ENCODE peak calls at places on chromosome 14, in six cellular contexts. One of them, this sample, is unnamed.
A peak's percentile ranks its signal among the peaks of the same experiment; 100 is the strongest.

GRCh38 chr14:100408350-100409015 is 85.3 kb downstream of the SLC25A47 start:
- DNase-seq in endothelial cell of umbilical vein: no peak
- DNase-seq in tibial artery: no peak
- DNase-seq in ovary: no peak
- DNase-seq in fibroblast of mammary gland: peak; percentile 52
- DNase-seq in neural crest cell: no peak
- DNase-seq in this sample: peak; percentile 82

GRCh38 chr14:93984070-93984469 is 7.7 kb upstream of the ASB2 start:
- DNase-seq in ovary: no peak
- DNase-seq in fibroblast of mammary gland: no peak
- DNase-seq in neural crest cell: no peak
- DNase-seq in tibial artery: no peak
- DNase-seq in endothelial cell of umbilical vein: no peak
- DNase-seq in this sample: no peak

GRCh38 chr14:101475468-101476257 is 85.6 kb upstream of the DIO3 start:
- DNase-seq in tibial artery: peak; percentile 69
- DNase-seq in endothelial cell of umbilical vein: no peak
- DNase-seq in neural crest cell: no peak
- DNase-seq in fibroblast of mammary gland: peak; percentile 78
- DNase-seq in ovary: peak; percentile 72
- DNase-seq in this sample: peak; percentile 92

GRCh38 chr14:105393151-105393550 is 5.2 kb upstream of the TEX22 start:
- DNase-seq in neural crest cell: no peak
- DNase-seq in fibroblast of mammary gland: no peak
- DNase-seq in ovary: peak; percentile 21
- DNase-seq in endothelial cell of umbilical vein: no peak
- DNase-seq in tibial artery: no peak
- DNase-seq in this sample: no peak

GRCh38 chr14:91396959-91397815 is 20.4 kb downstream of the CCDC88C start:
- DNase-seq in fibroblast of mammary gland: no peak
- DNase-seq in tibial artery: no peak
- DNase-seq in endothelial cell of umbilical vein: peak; percentile 17
- DNase-seq in ovary: no peak
- DNase-seq in neural crest cell: no peak
- DNase-seq in this sample: peak; percentile 13

GRCh38 chr14:73696466-73697390 is 17.5 kb downstream of the PNMA1 start:
- DNase-seq in tibial artery: no peak
- DNase-seq in fibroblast of mammary gland: peak; percentile 90
- DNase-seq in ovary: no peak
- DNase-seq in endothelial cell of umbilical vein: peak; percentile 14
- DNase-seq in neural crest cell: no peak
- DNase-seq in this sample: peak; percentile 42

GRCh38 chr14:61569783-61570182 is 125.5 kb upstream of the HIF1A start:
- DNase-seq in neural crest cell: no peak
- DNase-seq in fibroblast of mammary gland: peak; percentile 96
- DNase-seq in tibial artery: peak; percentile 85
- DNase-seq in endothelial cell of umbilical vein: peak; percentile 63
- DNase-seq in ovary: no peak
- DNase-seq in this sample: peak; percentile 98

GRCh38 chr14:101113108-101113612 is 209.6 kb upstream of the RTL1 start:
- DNase-seq in neural crest cell: no peak
- DNase-seq in endothelial cell of umbilical vein: no peak
- DNase-seq in ovary: no peak
- DNase-seq in fibroblast of mammary gland: no peak
- DNase-seq in tibial artery: peak; percentile 60
- DNase-seq in this sample: no peak

GRCh38 chr14:73865536-73866113 is 14.0 kb downstream of the PTGR2 start:
- DNase-seq in tibial artery: no peak
- DNase-seq in fibroblast of mammary gland: no peak
- DNase-seq in neural crest cell: no peak
- DNase-seq in endothelial cell of umbilical vein: no peak
- DNase-seq in ovary: no peak
- DNase-seq in this sample: no peak

GRCh38 chr14:69848903-69849391 is 30.3 kb upstream of the SMOC1 start:
- DNase-seq in neural crest cell: no peak
- DNase-seq in tibial artery: no peak
- DNase-seq in ovary: no peak
- DNase-seq in fibroblast of mammary gland: no peak
- DNase-seq in endothelial cell of umbilical vein: no peak
- DNase-seq in this sample: no peak

GRCh38 chr14:96889091-96889490 is 91.9 kb downstream of the VRK1 start:
- DNase-seq in ovary: no peak
- DNase-seq in tibial artery: no peak
- DNase-seq in endothelial cell of umbilical vein: no peak
- DNase-seq in neural crest cell: no peak
- DNase-seq in fibroblast of mammary gland: no peak
- DNase-seq in this sample: no peak

GRCh38 chr14:68399971-68400370 is 392.9 kb downstream of the ZFP36L1 start:
- DNase-seq in fibroblast of mammary gland: no peak
- DNase-seq in tibial artery: no peak
- DNase-seq in endothelial cell of umbilical vein: no peak
- DNase-seq in ovary: no peak
- DNase-seq in neural crest cell: no peak
- DNase-seq in this sample: no peak

GRCh38 chr14:51738754-51739153 is 87.0 kb downstream of the FRMD6 start:
- DNase-seq in tibial artery: no peak
- DNase-seq in neural crest cell: no peak
- DNase-seq in endothelial cell of umbilical vein: no peak
- DNase-seq in fibroblast of mammary gland: no peak
- DNase-seq in ovary: no peak
- DNase-seq in this sample: no peak

GRCh38 chr14:69484444-69485113 is at the start of gene PLEKHD1:
- DNase-seq in ovary: no peak
- DNase-seq in tibial artery: no peak
- DNase-seq in neural crest cell: peak; percentile 9
- DNase-seq in endothelial cell of umbilical vein: no peak
- DNase-seq in fibroblast of mammary gland: no peak
- DNase-seq in this sample: no peak

GRCh38 chr14:99035268-99035667 is 236.7 kb downstream of the BCL11B start:
- DNase-seq in tibial artery: peak; percentile 72
- DNase-seq in neural crest cell: no peak
- DNase-seq in ovary: no peak
- DNase-seq in endothelial cell of umbilical vein: no peak
- DNase-seq in fibroblast of mammary gland: peak; percentile 49
- DNase-seq in this sample: peak; percentile 62

GRCh38 chr14:50714452-50715073 is 46.5 kb upstream of the SAV1 start:
- DNase-seq in ovary: no peak
- DNase-seq in fibroblast of mammary gland: peak; percentile 61
- DNase-seq in endothelial cell of umbilical vein: peak; percentile 60
- DNase-seq in neural crest cell: no peak
- DNase-seq in tibial artery: no peak
- DNase-seq in this sample: peak; percentile 26

GRCh38 chr14:102939820-102940561 is 17.5 kb downstream of the AMN start:
- DNase-seq in neural crest cell: no peak
- DNase-seq in endothelial cell of umbilical vein: no peak
- DNase-seq in ovary: no peak
- DNase-seq in tibial artery: no peak
- DNase-seq in fibroblast of mammary gland: no peak
- DNase-seq in this sample: peak; percentile 75

GRCh38 chr14:97532052-97532451 is 734.9 kb downstream of the VRK1 start:
- DNase-seq in ovary: no peak
- DNase-seq in tibial artery: no peak
- DNase-seq in neural crest cell: no peak
- DNase-seq in fibroblast of mammary gland: no peak
- DNase-seq in endothelial cell of umbilical vein: no peak
- DNase-seq in this sample: no peak

GRCh38 chr14:85607571-85608219 is 77.8 kb downstream of the FLRT2 start:
- DNase-seq in fibroblast of mammary gland: peak; percentile 96
- DNase-seq in endothelial cell of umbilical vein: peak; percentile 47
- DNase-seq in tibial artery: no peak
- DNase-seq in ovary: no peak
- DNase-seq in neural crest cell: no peak
- DNase-seq in this sample: peak; percentile 84

GRCh38 chr14:77849711-77850110 is 49.8 kb downstream of the ADCK1 start:
- DNase-seq in endothelial cell of umbilical vein: no peak
- DNase-seq in fibroblast of mammary gland: peak; percentile 76
- DNase-seq in tibial artery: no peak
- DNase-seq in neural crest cell: no peak
- DNase-seq in ovary: no peak
- DNase-seq in this sample: no peak

GRCh38 chr14:70652871-70653270 is 11.2 kb downstream of the TTC9 start:
- DNase-seq in ovary: no peak
- DNase-seq in endothelial cell of umbilical vein: no peak
- DNase-seq in fibroblast of mammary gland: peak; percentile 43
- DNase-seq in neural crest cell: no peak
- DNase-seq in tibial artery: no peak
- DNase-seq in this sample: no peak

GRCh38 chr14:95008445-95009217 is 148.7 kb downstream of the DICER1 start:
- DNase-seq in fibroblast of mammary gland: no peak
- DNase-seq in neural crest cell: no peak
- DNase-seq in ovary: no peak
- DNase-seq in tibial artery: no peak
- DNase-seq in endothelial cell of umbilical vein: no peak
- DNase-seq in this sample: no peak

GRCh38 chr14:44640416-44640815 is 133.3 kb upstream of the FSCB start:
- DNase-seq in endothelial cell of umbilical vein: no peak
- DNase-seq in fibroblast of mammary gland: no peak
- DNase-seq in ovary: no peak
- DNase-seq in tibial artery: no peak
- DNase-seq in neural crest cell: no peak
- DNase-seq in this sample: no peak

GRCh38 chr14:38065101-38065762 is 142.5 kb upstream of the SSTR1 start:
- DNase-seq in neural crest cell: no peak
- DNase-seq in tibial artery: no peak
- DNase-seq in fibroblast of mammary gland: no peak
- DNase-seq in ovary: no peak
- DNase-seq in endothelial cell of umbilical vein: no peak
- DNase-seq in this sample: no peak

GRCh38 chr14:105439710-105440553 is 20.3 kb downstream of the MTA1 start:
- DNase-seq in neural crest cell: no peak
- DNase-seq in tibial artery: no peak
- DNase-seq in fibroblast of mammary gland: no peak
- DNase-seq in endothelial cell of umbilical vein: peak; percentile 19
- DNase-seq in ovary: no peak
- DNase-seq in this sample: peak; percentile 57

GRCh38 chr14:67411820-67412421 is at the start of gene PLEK2:
- DNase-seq in ovary: no peak
- DNase-seq in fibroblast of mammary gland: peak; percentile 33
- DNase-seq in neural crest cell: no peak
- DNase-seq in endothelial cell of umbilical vein: no peak
- DNase-seq in tibial artery: no peak
- DNase-seq in this sample: peak; percentile 81

GRCh38 chr14:98298481-98299227 is 973.3 kb downstream of the BCL11B start:
- DNase-seq in neural crest cell: no peak
- DNase-seq in tibial artery: no peak
- DNase-seq in fibroblast of mammary gland: no peak
- DNase-seq in endothelial cell of umbilical vein: no peak
- DNase-seq in ovary: no peak
- DNase-seq in this sample: no peak

GRCh38 chr14:72024043-72024407 is 91.8 kb downstream of the RGS6 start:
- DNase-seq in neural crest cell: no peak
- DNase-seq in endothelial cell of umbilical vein: peak; percentile 2
- DNase-seq in ovary: no peak
- DNase-seq in tibial artery: no peak
- DNase-seq in fibroblast of mammary gland: peak; percentile 35
- DNase-seq in this sample: peak; percentile 67

DNA sequence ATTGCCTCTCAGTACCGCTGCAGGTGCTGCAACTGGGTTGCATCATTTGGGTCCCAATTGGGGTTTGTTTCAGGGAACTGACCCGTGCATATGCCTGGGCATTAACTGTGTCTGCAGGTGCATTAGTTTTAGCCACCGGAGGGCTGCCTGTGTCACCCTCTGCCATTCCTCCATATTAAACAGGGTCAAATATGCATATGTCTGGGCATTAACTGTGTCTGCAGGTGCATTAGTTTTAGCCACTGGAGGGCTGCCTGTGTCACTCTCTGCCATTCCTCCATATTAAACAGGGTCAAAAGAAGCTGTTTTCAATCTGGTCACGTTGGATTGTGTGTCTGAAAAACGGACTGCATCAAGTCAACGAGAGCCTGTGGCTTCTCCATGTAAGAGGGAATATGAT is 1317.0 kb downstream of the TMEM121 start:
- DNase-seq in ovary: no peak
- DNase-seq in tibial artery: no peak
- DNase-seq in endothelial cell of umbilical vein: no peak
- DNase-seq in fibroblast of mammary gland: no peak
- DNase-seq in neural crest cell: no peak
- DNase-seq in this sample: no peak
- TF ChIP-seq CTCF in ovary: no peak
- TF ChIP-seq CTCF in tibial artery: no peak
- TF ChIP-seq CTCF in endothelial cell of umbilical vein: no peak
- TF ChIP-seq CTCF in fibroblast of mammary gland: no peak
- TF ChIP-seq CTCF in neural crest cell: no peak
- TF ChIP-seq CTCF in this sample: no peak

GRCh38 chr14:56555921-56556570 is 23.6 kb upstream of the TMEM260 start:
- DNase-seq in fibroblast of mammary gland: peak; percentile 53
- DNase-seq in endothelial cell of umbilical vein: peak; percentile 46
- DNase-seq in neural crest cell: no peak
- DNase-seq in tibial artery: no peak
- DNase-seq in ovary: no peak
- DNase-seq in this sample: peak; percentile 50
- TF ChIP-seq CTCF in fibroblast of mammary gland: peak; percentile 67
- TF ChIP-seq CTCF in endothelial cell of umbilical vein: peak; percentile 16
- TF ChIP-seq CTCF in neural crest cell: peak; percentile 71
- TF ChIP-seq CTCF in tibial artery: no peak
- TF ChIP-seq CTCF in ovary: peak; percentile 26
- TF ChIP-seq CTCF in this sample: peak; percentile 72

DNA sequence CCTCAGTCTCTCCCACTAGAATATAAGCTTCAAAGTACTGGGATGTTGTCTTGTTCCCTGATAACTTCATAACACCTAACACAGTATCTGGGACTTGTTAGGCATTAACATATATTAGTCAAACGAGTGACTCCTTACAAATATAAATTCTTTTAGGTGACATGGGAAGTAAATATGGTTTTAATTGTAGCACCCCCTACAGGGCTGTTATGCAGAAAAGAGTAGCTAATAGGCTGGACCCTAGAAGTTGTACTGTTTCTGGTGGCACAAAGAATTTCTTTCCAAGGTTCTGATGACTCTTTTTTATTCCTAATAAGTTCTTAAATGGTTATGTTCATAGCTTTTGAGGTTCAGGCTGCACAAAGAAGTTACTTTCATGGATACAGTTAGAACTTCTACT is 29.8 kb downstream of the GPATCH2L start:
- DNase-seq in ovary: no peak
- DNase-seq in tibial artery: no peak
- DNase-seq in neural crest cell: no peak
- DNase-seq in endothelial cell of umbilical vein: peak; percentile 7
- DNase-seq in fibroblast of mammary gland: peak; percentile 17
- DNase-seq in this sample: peak; percentile 6
- TF ChIP-seq CTCF in ovary: no peak
- TF ChIP-seq CTCF in tibial artery: no peak
- TF ChIP-seq CTCF in neural crest cell: peak; percentile 36
- TF ChIP-seq CTCF in endothelial cell of umbilical vein: peak; percentile 8
- TF ChIP-seq CTCF in fibroblast of mammary gland: peak; percentile 38
- TF ChIP-seq CTCF in this sample: peak; percentile 20

DNA sequence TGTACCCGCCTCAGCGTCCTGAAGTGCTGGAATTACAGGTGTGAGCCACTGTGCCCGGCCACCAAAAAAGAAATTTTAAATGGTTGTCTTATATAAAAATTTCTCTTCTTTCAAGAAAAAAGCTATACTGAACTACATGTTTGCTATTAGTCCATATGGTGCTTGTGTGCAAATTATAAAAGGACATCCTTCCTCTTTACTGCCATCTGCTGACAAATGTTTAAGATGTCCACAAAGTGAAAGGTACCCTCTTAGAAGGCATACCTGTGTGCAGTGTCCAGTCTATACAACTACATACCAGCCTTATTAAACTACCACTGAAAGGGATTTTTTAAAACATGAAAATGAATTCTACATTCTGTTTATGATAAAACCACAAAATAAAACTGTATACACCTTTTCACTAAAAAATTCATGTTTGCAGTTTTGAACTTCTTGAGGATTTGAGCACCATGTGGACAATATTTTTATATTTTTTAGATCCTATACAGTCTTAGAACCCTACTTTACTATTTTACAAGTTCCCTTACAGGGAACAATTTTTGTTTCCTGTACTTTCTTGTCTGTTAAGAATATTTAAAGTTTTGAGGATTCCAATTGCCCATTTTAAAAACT is 32.8 kb upstream of the TOMM20L start:
- DNase-seq in ovary: no peak
- DNase-seq in fibroblast of mammary gland: peak; percentile 33
- DNase-seq in tibial artery: no peak
- DNase-seq in neural crest cell: no peak
- DNase-seq in endothelial cell of umbilical vein: peak; percentile 28
- DNase-seq in this sample: peak; percentile 49
- TF ChIP-seq CTCF in ovary: no peak
- TF ChIP-seq CTCF in fibroblast of mammary gland: peak; percentile 23
- TF ChIP-seq CTCF in tibial artery: no peak
- TF ChIP-seq CTCF in neural crest cell: peak; percentile 54
- TF ChIP-seq CTCF in endothelial cell of umbilical vein: no peak
- TF ChIP-seq CTCF in this sample: peak; percentile 20

This sample was measured in MCF 10A.